ENCODE peak calls at places on chromosome 10, in ten cellular contexts. One of them, this sample, is unnamed.
A peak's percentile ranks its signal among the peaks of the same experiment; 100 is the strongest.

GRCh38 chr10:35387768-35388167 is 51.5 kb downstream of the CCNY start:
- DNase-seq in amygdala: no peak
- DNase-seq in M059J: peak; percentile 60
- DNase-seq in T-helper 1 cell: no peak
- DNase-seq in Kasumi-1: no peak
- DNase-seq in CD4-positive, alpha-beta T cell: no peak
- DNase-seq in stimulated activated CD4-positive, alpha-beta T cell treated with anti-CD3 and anti-CD28 coated beads, Interleukin-15, amount 100 ng/mL, for 24 hours: no peak
- DNase-seq in left cardiac atrium: no peak
- DNase-seq in NCI-H1092 treated with DMSO at 0.1 percent for 48 hours: no peak
- DNase-seq in RCC 7860: no peak
- DNase-seq in this sample: peak; percentile 63

GRCh38 chr10:35079763-35080162 is 10.4 kb downstream of the CUL2 start:
- DNase-seq in left cardiac atrium: no peak
- DNase-seq in RCC 7860: peak; percentile 61
- DNase-seq in NCI-H1092 treated with DMSO at 0.1 percent for 48 hours: no peak
- DNase-seq in M059J: peak; percentile 63
- DNase-seq in T-helper 1 cell: no peak
- DNase-seq in CD4-positive, alpha-beta T cell: no peak
- DNase-seq in stimulated activated CD4-positive, alpha-beta T cell treated with anti-CD3 and anti-CD28 coated beads, Interleukin-15, amount 100 ng/mL, for 24 hours: no peak
- DNase-seq in amygdala: no peak
- DNase-seq in Kasumi-1: no peak
- DNase-seq in this sample: no peak

GRCh38 chr10:79396587-79396986 is 48.8 kb downstream of the ZCCHC24 start:
- DNase-seq in M059J: no peak
- DNase-seq in RCC 7860: no peak
- DNase-seq in amygdala: no peak
- DNase-seq in Kasumi-1: no peak
- DNase-seq in NCI-H1092 treated with DMSO at 0.1 percent for 48 hours: peak; percentile 3
- DNase-seq in T-helper 1 cell: no peak
- DNase-seq in left cardiac atrium: no peak
- DNase-seq in stimulated activated CD4-positive, alpha-beta T cell treated with anti-CD3 and anti-CD28 coated beads, Interleukin-15, amount 100 ng/mL, for 24 hours: no peak
- DNase-seq in CD4-positive, alpha-beta T cell: no peak
- DNase-seq in this sample: no peak

GRCh38 chr10:126092806-126093205 is 196.4 kb downstream of the FANK1 start:
- DNase-seq in T-helper 1 cell: no peak
- DNase-seq in RCC 7860: peak; percentile 82
- DNase-seq in NCI-H1092 treated with DMSO at 0.1 percent for 48 hours: no peak
- DNase-seq in M059J: peak; percentile 85
- DNase-seq in amygdala: no peak
- DNase-seq in stimulated activated CD4-positive, alpha-beta T cell treated with anti-CD3 and anti-CD28 coated beads, Interleukin-15, amount 100 ng/mL, for 24 hours: no peak
- DNase-seq in CD4-positive, alpha-beta T cell: no peak
- DNase-seq in Kasumi-1: no peak
- DNase-seq in left cardiac atrium: no peak
- DNase-seq in this sample: no peak

GRCh38 chr10:126421745-126422144 is 33.5 kb upstream of the ADAM12 start:
- DNase-seq in RCC 7860: peak; percentile 70
- DNase-seq in NCI-H1092 treated with DMSO at 0.1 percent for 48 hours: no peak
- DNase-seq in M059J: peak; percentile 100
- DNase-seq in T-helper 1 cell: no peak
- DNase-seq in left cardiac atrium: peak; percentile 21
- DNase-seq in stimulated activated CD4-positive, alpha-beta T cell treated with anti-CD3 and anti-CD28 coated beads, Interleukin-15, amount 100 ng/mL, for 24 hours: no peak
- DNase-seq in CD4-positive, alpha-beta T cell: no peak
- DNase-seq in Kasumi-1: no peak
- DNase-seq in amygdala: no peak
- DNase-seq in this sample: no peak

GRCh38 chr10:66180651-66181318 is 745.1 kb upstream of the LRRTM3 start:
- DNase-seq in left cardiac atrium: no peak
- DNase-seq in CD4-positive, alpha-beta T cell: no peak
- DNase-seq in RCC 7860: peak; percentile 50
- DNase-seq in stimulated activated CD4-positive, alpha-beta T cell treated with anti-CD3 and anti-CD28 coated beads, Interleukin-15, amount 100 ng/mL, for 24 hours: peak; percentile 8
- DNase-seq in T-helper 1 cell: peak; percentile 48
- DNase-seq in M059J: peak; percentile 44
- DNase-seq in amygdala: peak; percentile 58
- DNase-seq in Kasumi-1: peak; percentile 80
- DNase-seq in NCI-H1092 treated with DMSO at 0.1 percent for 48 hours: peak; percentile 19
- DNase-seq in this sample: peak; percentile 53

GRCh38 chr10:106566871-106567270 is 597.6 kb downstream of the SORCS1 start:
- DNase-seq in amygdala: peak; percentile 23
- DNase-seq in T-helper 1 cell: no peak
- DNase-seq in M059J: peak; percentile 28
- DNase-seq in Kasumi-1: no peak
- DNase-seq in stimulated activated CD4-positive, alpha-beta T cell treated with anti-CD3 and anti-CD28 coated beads, Interleukin-15, amount 100 ng/mL, for 24 hours: no peak
- DNase-seq in NCI-H1092 treated with DMSO at 0.1 percent for 48 hours: no peak
- DNase-seq in RCC 7860: no peak
- DNase-seq in CD4-positive, alpha-beta T cell: no peak
- DNase-seq in left cardiac atrium: no peak
- DNase-seq in this sample: no peak

GRCh38 chr10:86306628-86307278 is 59.8 kb downstream of the GRID1 start:
- DNase-seq in amygdala: no peak
- DNase-seq in left cardiac atrium: no peak
- DNase-seq in RCC 7860: no peak
- DNase-seq in NCI-H1092 treated with DMSO at 0.1 percent for 48 hours: no peak
- DNase-seq in stimulated activated CD4-positive, alpha-beta T cell treated with anti-CD3 and anti-CD28 coated beads, Interleukin-15, amount 100 ng/mL, for 24 hours: peak; percentile 26
- DNase-seq in T-helper 1 cell: no peak
- DNase-seq in Kasumi-1: peak; percentile 20
- DNase-seq in CD4-positive, alpha-beta T cell: no peak
- DNase-seq in M059J: peak; percentile 17
- DNase-seq in this sample: no peak

GRCh38 chr10:63630928-63631685 is 109.9 kb downstream of the REEP3 start:
- DNase-seq in CD4-positive, alpha-beta T cell: no peak
- DNase-seq in RCC 7860: no peak
- DNase-seq in Kasumi-1: no peak
- DNase-seq in stimulated activated CD4-positive, alpha-beta T cell treated with anti-CD3 and anti-CD28 coated beads, Interleukin-15, amount 100 ng/mL, for 24 hours: no peak
- DNase-seq in M059J: peak; percentile 35
- DNase-seq in T-helper 1 cell: no peak
- DNase-seq in NCI-H1092 treated with DMSO at 0.1 percent for 48 hours: no peak
- DNase-seq in left cardiac atrium: no peak
- DNase-seq in amygdala: peak; percentile 19
- DNase-seq in this sample: no peak

GRCh38 chr10:7458554-7458953 is 47.7 kb upstream of the SFMBT2 start:
- DNase-seq in NCI-H1092 treated with DMSO at 0.1 percent for 48 hours: no peak
- DNase-seq in Kasumi-1: no peak
- DNase-seq in CD4-positive, alpha-beta T cell: no peak
- DNase-seq in amygdala: no peak
- DNase-seq in stimulated activated CD4-positive, alpha-beta T cell treated with anti-CD3 and anti-CD28 coated beads, Interleukin-15, amount 100 ng/mL, for 24 hours: no peak
- DNase-seq in RCC 7860: no peak
- DNase-seq in M059J: peak; percentile 20
- DNase-seq in T-helper 1 cell: no peak
- DNase-seq in left cardiac atrium: no peak
- DNase-seq in this sample: no peak

GRCh38 chr10:112716076-112716475 is 234.0 kb upstream of the TCF7L2 start:
- DNase-seq in NCI-H1092 treated with DMSO at 0.1 percent for 48 hours: no peak
- DNase-seq in stimulated activated CD4-positive, alpha-beta T cell treated with anti-CD3 and anti-CD28 coated beads, Interleukin-15, amount 100 ng/mL, for 24 hours: no peak
- DNase-seq in Kasumi-1: no peak
- DNase-seq in RCC 7860: no peak
- DNase-seq in left cardiac atrium: no peak
- DNase-seq in amygdala: no peak
- DNase-seq in T-helper 1 cell: no peak
- DNase-seq in M059J: no peak
- DNase-seq in CD4-positive, alpha-beta T cell: no peak
- DNase-seq in this sample: no peak

GRCh38 chr10:29470355-29470705 is 164.4 kb downstream of the SVIL start:
- DNase-seq in CD4-positive, alpha-beta T cell: no peak
- DNase-seq in M059J: no peak
- DNase-seq in RCC 7860: no peak
- DNase-seq in Kasumi-1: no peak
- DNase-seq in amygdala: no peak
- DNase-seq in stimulated activated CD4-positive, alpha-beta T cell treated with anti-CD3 and anti-CD28 coated beads, Interleukin-15, amount 100 ng/mL, for 24 hours: peak; percentile 31
- DNase-seq in left cardiac atrium: peak; percentile 47
- DNase-seq in T-helper 1 cell: no peak
- DNase-seq in NCI-H1092 treated with DMSO at 0.1 percent for 48 hours: no peak
- DNase-seq in this sample: peak; percentile 8

GRCh38 chr10:33241351-33241750 is 93.1 kb downstream of the NRP1 start:
- DNase-seq in Kasumi-1: no peak
- DNase-seq in NCI-H1092 treated with DMSO at 0.1 percent for 48 hours: no peak
- DNase-seq in RCC 7860: peak; percentile 46
- DNase-seq in T-helper 1 cell: no peak
- DNase-seq in CD4-positive, alpha-beta T cell: no peak
- DNase-seq in left cardiac atrium: no peak
- DNase-seq in M059J: peak; percentile 61
- DNase-seq in stimulated activated CD4-positive, alpha-beta T cell treated with anti-CD3 and anti-CD28 coated beads, Interleukin-15, amount 100 ng/mL, for 24 hours: no peak
- DNase-seq in amygdala: no peak
- DNase-seq in this sample: no peak

GRCh38 chr10:87575851-87576250 is 71.2 kb downstream of the MINPP1 start:
- DNase-seq in amygdala: no peak
- DNase-seq in CD4-positive, alpha-beta T cell: no peak
- DNase-seq in stimulated activated CD4-positive, alpha-beta T cell treated with anti-CD3 and anti-CD28 coated beads, Interleukin-15, amount 100 ng/mL, for 24 hours: no peak
- DNase-seq in RCC 7860: no peak
- DNase-seq in Kasumi-1: no peak
- DNase-seq in left cardiac atrium: no peak
- DNase-seq in M059J: no peak
- DNase-seq in NCI-H1092 treated with DMSO at 0.1 percent for 48 hours: no peak
- DNase-seq in T-helper 1 cell: no peak
- DNase-seq in this sample: no peak

GRCh38 chr10:124294811-124295770 is 123.6 kb downstream of the OAT start:
- DNase-seq in NCI-H1092 treated with DMSO at 0.1 percent for 48 hours: peak; percentile 7
- DNase-seq in left cardiac atrium: no peak
- DNase-seq in stimulated activated CD4-positive, alpha-beta T cell treated with anti-CD3 and anti-CD28 coated beads, Interleukin-15, amount 100 ng/mL, for 24 hours: no peak
- DNase-seq in CD4-positive, alpha-beta T cell: no peak
- DNase-seq in Kasumi-1: no peak
- DNase-seq in T-helper 1 cell: no peak
- DNase-seq in amygdala: no peak
- DNase-seq in M059J: no peak
- DNase-seq in RCC 7860: no peak
- DNase-seq in this sample: peak; percentile 39

GRCh38 chr10:107803541-107803940 is 639.0 kb upstream of the SORCS1 start:
- DNase-seq in T-helper 1 cell: no peak
- DNase-seq in RCC 7860: no peak
- DNase-seq in Kasumi-1: no peak
- DNase-seq in stimulated activated CD4-positive, alpha-beta T cell treated with anti-CD3 and anti-CD28 coated beads, Interleukin-15, amount 100 ng/mL, for 24 hours: no peak
- DNase-seq in CD4-positive, alpha-beta T cell: no peak
- DNase-seq in NCI-H1092 treated with DMSO at 0.1 percent for 48 hours: no peak
- DNase-seq in M059J: no peak
- DNase-seq in left cardiac atrium: no peak
- DNase-seq in amygdala: no peak
- DNase-seq in this sample: peak; percentile 20

GRCh38 chr10:97849491-97850402 is at the start of gene GOLGA7B:
- DNase-seq in Kasumi-1: peak; percentile 31
- DNase-seq in M059J: peak; percentile 22
- DNase-seq in T-helper 1 cell: peak; percentile 63
- DNase-seq in stimulated activated CD4-positive, alpha-beta T cell treated with anti-CD3 and anti-CD28 coated beads, Interleukin-15, amount 100 ng/mL, for 24 hours: peak; percentile 72
- DNase-seq in left cardiac atrium: peak; percentile 45
- DNase-seq in RCC 7860: no peak
- DNase-seq in amygdala: no peak
- DNase-seq in NCI-H1092 treated with DMSO at 0.1 percent for 48 hours: peak; percentile 5
- DNase-seq in CD4-positive, alpha-beta T cell: peak; percentile 46
- DNase-seq in this sample: peak; percentile 73

This sample was measured in NCI-H69.